ENCODE peak calls at places on chromosome 15, in five cellular contexts. One of them, this sample, is unnamed.

GRCh38 chr15:81023483-81024264 is 23.0 kb downstream of the TLNRD1 start:
- DNase-seq in HepG2: no peak
- DNase-seq in HCT116: no peak
- DNase-seq in H1: no peak
- DNase-seq in GM12878: peak; percentile 97
- DNase-seq in this sample: no peak

GRCh38 chr15:89129123-89129815 is 41.0 kb downstream of the ABHD2 start:
- DNase-seq in GM12878: no peak
- DNase-seq in HepG2: no peak
- DNase-seq in HCT116: no peak
- DNase-seq in H1: peak; percentile 33
- DNase-seq in this sample: peak; percentile 40

GRCh38 chr15:36359286-36359685 is 220.1 kb upstream of the CDIN1 start:
- DNase-seq in GM12878: no peak
- DNase-seq in HCT116: no peak
- DNase-seq in HepG2: no peak
- DNase-seq in H1: no peak
- DNase-seq in this sample: no peak

GRCh38 chr15:53013329-53013728 is 223.2 kb upstream of the ONECUT1 start:
- DNase-seq in HCT116: no peak
- DNase-seq in GM12878: no peak
- DNase-seq in HepG2: no peak
- DNase-seq in H1: no peak
- DNase-seq in this sample: no peak

GRCh38 chr15:72042865-72043264 is 75.1 kb downstream of the MYO9A start:
- DNase-seq in H1: no peak
- DNase-seq in HepG2: no peak
- DNase-seq in HCT116: no peak
- DNase-seq in GM12878: no peak
- DNase-seq in this sample: no peak

GRCh38 chr15:50786871-50787270 is 21.4 kb upstream of the SPPL2A start:
- DNase-seq in GM12878: no peak
- DNase-seq in HepG2: no peak
- DNase-seq in H1: no peak
- DNase-seq in HCT116: no peak
- DNase-seq in this sample: no peak

GRCh38 chr15:101028321-101028720 is 109.2 kb downstream of the LRRK1 start:
- DNase-seq in HepG2: no peak
- DNase-seq in H1: no peak
- DNase-seq in GM12878: no peak
- DNase-seq in HCT116: no peak
- DNase-seq in this sample: no peak

GRCh38 chr15:49235446-49236207 is 65.6 kb downstream of the GALK2 start:
- DNase-seq in GM12878: peak; percentile 56
- DNase-seq in H1: no peak
- DNase-seq in HCT116: peak; percentile 48
- DNase-seq in HepG2: peak; percentile 37
- DNase-seq in this sample: no peak

GRCh38 chr15:48049736-48050135 is 71.1 kb upstream of the SLC24A5 start:
- DNase-seq in HepG2: no peak
- DNase-seq in GM12878: no peak
- DNase-seq in HCT116: no peak
- DNase-seq in H1: no peak
- DNase-seq in this sample: no peak

GRCh38 chr15:93664180-93664951 is 567.0 kb upstream of the MCTP2 start:
- DNase-seq in GM12878: no peak
- DNase-seq in H1: no peak
- DNase-seq in HCT116: no peak
- DNase-seq in HepG2: no peak
- DNase-seq in this sample: peak; percentile 57

GRCh38 chr15:73388256-73388781 is 19.6 kb upstream of the HCN4 start:
- DNase-seq in H1: no peak
- DNase-seq in GM12878: no peak
- DNase-seq in HCT116: peak; percentile 72
- DNase-seq in HepG2: peak; percentile 26
- DNase-seq in this sample: no peak

GRCh38 chr15:77032052-77032646 is 37.2 kb downstream of the PSTPIP1 start:
- DNase-seq in HepG2: peak; percentile 66
- DNase-seq in HCT116: no peak
- DNase-seq in GM12878: no peak
- DNase-seq in H1: no peak
- DNase-seq in this sample: no peak

GRCh38 chr15:83559310-83559966 is 94.5 kb upstream of the ADAMTSL3 start:
- DNase-seq in H1: peak; percentile 46
- DNase-seq in GM12878: peak; percentile 20
- DNase-seq in HepG2: peak; percentile 48
- DNase-seq in HCT116: peak; percentile 60
- DNase-seq in this sample: peak; percentile 68

GRCh38 chr15:82901114-82901805 is 51.3 kb downstream of the HOMER2 start:
- DNase-seq in HepG2: peak; percentile 49
- DNase-seq in HCT116: no peak
- DNase-seq in H1: no peak
- DNase-seq in GM12878: no peak
- DNase-seq in this sample: no peak

GRCh38 chr15:61118885-61119284 is 110.2 kb downstream of the RORA start:
- DNase-seq in HCT116: no peak
- DNase-seq in GM12878: no peak
- DNase-seq in HepG2: no peak
- DNase-seq in H1: peak; percentile 21
- DNase-seq in this sample: peak; percentile 35

GRCh38 chr15:36595625-36596024 is 16.2 kb downstream of the CDIN1 start:
- DNase-seq in HepG2: no peak
- DNase-seq in HCT116: no peak
- DNase-seq in H1: no peak
- DNase-seq in GM12878: no peak
- DNase-seq in this sample: no peak

GRCh38 chr15:67501177-67501835 is 19.6 kb upstream of the C15orf61 start:
- DNase-seq in H1: no peak
- DNase-seq in GM12878: no peak
- DNase-seq in HepG2: peak; percentile 24
- DNase-seq in HCT116: no peak
- DNase-seq in this sample: peak; percentile 6

GRCh38 chr15:98425173-98425572 is 223.2 kb upstream of the IGF1R start:
- DNase-seq in GM12878: no peak
- DNase-seq in HCT116: no peak
- DNase-seq in H1: no peak
- DNase-seq in HepG2: no peak
- DNase-seq in this sample: no peak

GRCh38 chr15:99087405-99087943 is 17.4 kb upstream of the SYNM start:
- DNase-seq in HCT116: no peak
- DNase-seq in GM12878: no peak
- DNase-seq in H1: no peak
- DNase-seq in HepG2: no peak
- DNase-seq in this sample: no peak

GRCh38 chr15:51229907-51230328 is 108.5 kb downstream of the CYP19A1 start:
- DNase-seq in GM12878: no peak
- DNase-seq in HepG2: peak; percentile 8
- DNase-seq in HCT116: no peak
- DNase-seq in H1: no peak
- DNase-seq in this sample: no peak

DNA sequence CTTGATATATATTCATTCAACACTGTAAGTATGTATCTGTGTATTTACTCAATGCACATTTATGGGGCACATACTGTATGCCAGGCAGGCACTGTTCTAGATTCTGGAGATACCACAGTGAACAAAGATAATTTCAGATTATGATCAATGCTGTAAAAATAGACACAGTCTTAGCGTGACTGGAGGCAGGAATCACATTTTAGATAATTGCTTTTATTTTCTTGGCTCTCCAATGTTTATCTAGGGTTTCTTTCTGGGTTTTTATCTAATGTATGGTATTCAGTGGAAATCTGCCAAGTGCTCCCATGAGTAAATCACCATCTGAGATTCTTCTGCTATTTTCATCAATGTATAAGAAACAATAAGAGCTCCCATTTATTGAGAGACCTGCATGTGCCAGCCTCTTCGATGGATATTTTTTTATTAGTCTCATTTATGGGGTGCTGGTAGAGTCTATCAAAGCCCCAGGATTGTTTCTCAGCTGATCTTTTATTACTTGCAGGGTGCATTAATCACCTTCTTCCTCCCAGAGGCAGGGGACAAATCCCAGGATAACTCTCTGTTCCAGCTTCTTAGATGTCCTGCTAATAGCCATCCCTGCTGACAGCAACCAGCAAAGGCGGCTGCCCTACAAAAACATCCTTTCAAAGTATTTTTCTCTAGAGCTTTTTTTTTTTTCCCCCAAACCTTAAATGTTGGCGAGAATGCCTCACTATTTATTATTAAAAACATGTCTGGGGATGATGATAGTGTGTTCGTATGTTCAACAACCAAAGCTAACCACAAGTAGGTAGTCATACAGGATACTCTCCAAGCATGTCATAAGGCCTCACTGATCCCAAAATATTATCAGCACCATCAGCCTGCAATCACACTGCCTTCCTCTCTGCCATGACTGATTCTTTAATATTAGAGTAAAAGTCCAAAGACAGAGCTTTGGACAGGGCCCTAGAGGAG is 331.0 kb upstream of the RASGRP1 start:
- DNase-seq in GM12878: no peak
- DNase-seq in HCT116: no peak
- DNase-seq in H1: no peak
- DNase-seq in HepG2: no peak
- DNase-seq in this sample: no peak
- H3K9ac ChIP-seq in GM12878: no peak overlapping the region
- H3K9ac ChIP-seq in HCT116: no peak overlapping the region
- H3K9ac ChIP-seq in H1: no peak overlapping the region
- H3K9ac ChIP-seq in HepG2: no peak overlapping the region
- H3K9ac ChIP-seq in this sample: no peak overlapping the region

GRCh38 chr15:90582553-90582952 is 52.8 kb downstream of the CRTC3 start:
- DNase-seq in H1: no peak
- DNase-seq in GM12878: no peak
- DNase-seq in HepG2: no peak
- DNase-seq in HCT116: no peak
- DNase-seq in this sample: no peak
- H3K4me1 ChIP-seq in H1: peaks cover 10% of the 10 kb centered on the region
- H3K4me1 ChIP-seq in GM12878: peaks cover 5% of the 10 kb centered on the region
- H3K4me1 ChIP-seq in HepG2: peaks cover 11% of the 10 kb centered on the region
- H3K4me1 ChIP-seq in HCT116: no peaks in the 10 kb centered on the region
- H3K4me1 ChIP-seq in this sample: peaks cover 12% of the 10 kb centered on the region

GRCh38 chr15:66472176-66472999 is 25.2 kb downstream of the SNAPC5 start:
- DNase-seq in H1: no peak
- DNase-seq in GM12878: peak; percentile 78
- DNase-seq in HCT116: no peak
- DNase-seq in HepG2: peak; percentile 35
- DNase-seq in this sample: peak; percentile 16
- TF ChIP-seq YY1 in H1: no peak
- TF ChIP-seq YY1 in GM12878: no peak
- TF ChIP-seq YY1 in HCT116: no peak
- TF ChIP-seq YY1 in HepG2: no peak
- TF ChIP-seq YY1 in this sample: no peak

GRCh38 chr15:85424154-85424553 is 43.8 kb downstream of the AKAP13 start:
- DNase-seq in HCT116: no peak
- DNase-seq in HepG2: no peak
- DNase-seq in H1: no peak
- DNase-seq in GM12878: no peak
- DNase-seq in this sample: no peak

GRCh38 chr15:85423256-85423655 is 42.9 kb downstream of the AKAP13 start:
- DNase-seq in HepG2: no peak
- DNase-seq in HCT116: no peak
- DNase-seq in GM12878: no peak
- DNase-seq in H1: no peak
- DNase-seq in this sample: no peak

GRCh38 chr15:85421116-85421925 is 40.9 kb downstream of the AKAP13 start:
- DNase-seq in GM12878: no peak
- DNase-seq in HCT116: no peak
- DNase-seq in H1: no peak
- DNase-seq in HepG2: no peak
- DNase-seq in this sample: no peak

GRCh38 chr15:85419200-85419599 is 38.8 kb downstream of the AKAP13 start:
- DNase-seq in GM12878: no peak
- DNase-seq in HCT116: no peak
- DNase-seq in HepG2: no peak
- DNase-seq in H1: no peak
- DNase-seq in this sample: no peak

GRCh38 chr15:85422607-85423006 is 42.2 kb downstream of the AKAP13 start:
- DNase-seq in HCT116: no peak
- DNase-seq in HepG2: no peak
- DNase-seq in H1: no peak
- DNase-seq in GM12878: no peak
- DNase-seq in this sample: no peak
- H3K9ac ChIP-seq in HCT116: no peak overlapping the region
- H3K9ac ChIP-seq in HepG2: no peak overlapping the region
- H3K9ac ChIP-seq in H1: no peak overlapping the region
- H3K9ac ChIP-seq in GM12878: no peak overlapping the region
- H3K9ac ChIP-seq in this sample: no peak overlapping the region

GRCh38 chr15:56537881-56538280 is 72.9 kb upstream of the MNS1 start:
- DNase-seq in HCT116: no peak
- DNase-seq in H1: no peak
- DNase-seq in GM12878: no peak
- DNase-seq in HepG2: no peak
- DNase-seq in this sample: no peak
- H3K4me1 ChIP-seq in HCT116: no peaks in the 10 kb centered on the region
- H3K4me1 ChIP-seq in H1: no peaks in the 10 kb centered on the region
- H3K4me1 ChIP-seq in GM12878: no peaks in the 10 kb centered on the region
- H3K4me1 ChIP-seq in HepG2: no peaks in the 10 kb centered on the region
- H3K4me1 ChIP-seq in this sample: no peaks in the 10 kb centered on the region

This sample was measured in NT2/D1.